ENCODE peak calls at places on chromosome 4, in five cellular contexts. R is WTC11, E is A549, G is GM12878, V is HepG2. J is an unnamed sample.

GRCh38 chr4:149993030-149993429 is 85.2 kb upstream of the DCLK2 start:
- DNase-seq in R (no peak), G (no peak), E (no peak), V (no peak), J (no peak)

GRCh38 chr4:38665846-38666490 is 2.0 kb downstream of the KLF3 start:
- DNase-seq in G (no peak), R (no peak), V (no peak), E (no peak), J (no peak)

GRCh38 chr4:24876431-24876830 is 36.4 kb downstream of the CCDC149 start:
- DNase-seq in V (no peak), R (no peak), G (no peak), E (no peak), J (no peak)

GRCh38 chr4:74444891-74445642 is at the start of gene AREG:
- DNase-seq in R (peak; percentile 80), E (peak; percentile 88), G (peak; percentile 12), V (peak; percentile 15), J (peak; percentile 86)

GRCh38 chr4:71608674-71609062 is 175.2 kb downstream of the GC start:
- DNase-seq in V (no peak), R (no peak), E (no peak), G (no peak), J (no peak)

GRCh38 chr4:26320453-26321325 is at the start of gene RBPJ:
- DNase-seq in G (peak; percentile 50), R (peak; percentile 93), E (peak; percentile 92), V (peak; percentile 93), J (peak; percentile 88)

GRCh38 chr4:111330786-111331185 is 707.9 kb upstream of the PITX2 start:
- DNase-seq in R (no peak), V (no peak), G (no peak), E (no peak), J (no peak)

GRCh38 chr4:176499518-176499917 is 179.8 kb downstream of the SPCS3 start:
- DNase-seq in R (no peak), V (no peak), G (no peak), E (peak; percentile 33), J (no peak)

GRCh38 chr4:35559559-35560365 is 684.6 kb downstream of the ARAP2 start:
- DNase-seq in E (no peak), R (no peak), G (no peak), V (no peak), J (no peak)

GRCh38 chr4:42519803-42520417 is 122.6 kb downstream of the SHISA3 start:
- DNase-seq in E (peak; percentile 34), V (peak; percentile 12), R (peak; percentile 36), G (peak; percentile 19), J (peak; percentile 19)

GRCh38 chr4:88820723-88821368 is 123.2 kb upstream of the NAP1L5 start:
- DNase-seq in V (no peak), G (no peak), E (no peak), R (no peak), J (no peak)

GRCh38 chr4:8029689-8030088 is 90.0 kb upstream of the AFAP1 start:
- DNase-seq in R (no peak), E (no peak), V (no peak), G (no peak), J (no peak)

GRCh38 chr4:6143603-6144181 is 56.7 kb downstream of the JAKMIP1 start:
- DNase-seq in G (no peak), V (no peak), R (no peak), E (no peak), J (no peak)

GRCh38 chr4:147309434-147309833 is 171.5 kb upstream of the EDNRA start:
- DNase-seq in G (no peak), R (no peak), E (no peak), V (no peak), J (no peak)

GRCh38 chr4:85761803-85762202 is 286.9 kb downstream of the ARHGAP24 start:
- DNase-seq in V (no peak), E (no peak), G (no peak), R (no peak), J (no peak)

GRCh38 chr4:78517050-78517652 is 34.4 kb upstream of the ANXA3 start:
- DNase-seq in E (peak; percentile 16), R (no peak), V (peak; percentile 11), G (no peak), J (peak; percentile 45)

GRCh38 chr4:36224969-36225903 is 19.1 kb downstream of the ARAP2 start:
- DNase-seq in R (no peak), E (no peak), G (no peak), V (peak; percentile 28), J (no peak)

GRCh38 chr4:39529534-39529933 is 2.3 kb upstream of the UGDH start:
- DNase-seq in G (no peak), E (no peak), V (no peak), R (no peak), J (no peak)

GRCh38 chr4:56424697-56425514 is 10.5 kb downstream of the PPAT start:
- DNase-seq in R (no peak), E (peak; percentile 7), G (no peak), V (no peak), J (peak; percentile 51)

GRCh38 chr4:146179784-146180405 is 4.4 kb downstream of the LSM6 start:
- DNase-seq in R (no peak), V (no peak), E (no peak), G (no peak), J (no peak)

GRCh38 chr4:130043796-130044195 is 947.8 kb downstream of the C4orf33 start:
- DNase-seq in R (no peak), V (no peak), E (peak; percentile 43), G (no peak), J (no peak)

GRCh38 chr4:72418458-72418857 is 150.6 kb downstream of the ADAMTS3 start:
- DNase-seq in V (no peak), E (no peak), G (no peak), R (no peak), J (peak; percentile 36)

GRCh38 chr4:176290520-176290919 is 21.5 kb upstream of the ASB5 start:
- DNase-seq in G (no peak), R (no peak), E (no peak), V (no peak), J (peak; percentile 42)

GRCh38 chr4:153573881-153574807 is 108.0 kb downstream of the TMEM131L start:
- DNase-seq in G (no peak), E (peak; percentile 51), R (no peak), V (peak; percentile 63), J (no peak)

GRCh38 chr4:56850910-56851309 is 29.4 kb upstream of the SPINK2 start:
- DNase-seq in E (no peak), R (no peak), V (no peak), G (no peak), J (no peak)

GRCh38 chr4:8239661-8240060 is 29.9 kb upstream of the HTRA3 start:
- DNase-seq in E (no peak), R (no peak), V (no peak), G (no peak), J (no peak)

GRCh38 chr4:38609614-38610013 is 54.4 kb upstream of the KLF3 start:
- DNase-seq in E (no peak), R (no peak), G (no peak), V (no peak), J (no peak)

GRCh38 chr4:82678046-82678445 is 116.3 kb upstream of the TMEM150C start:
- DNase-seq in E (no peak), V (no peak), R (no peak), G (no peak), J (no peak)

GRCh38 chr4:102867278-102868152 is 1.3 kb upstream of the CISD2 start:
- DNase-seq in E (peak; percentile 19), V (no peak), R (no peak), G (peak; percentile 34), J (no peak)

GRCh38 chr4:169993531-169993930 is 32.7 kb downstream of the MFAP3L start:
- DNase-seq in G (no peak), E (no peak), V (no peak), R (no peak), J (no peak)

GRCh38 chr4:113349400-113349799 is 299.9 kb downstream of the ANK2 start:
- DNase-seq in G (no peak), E (no peak), R (no peak), V (no peak), J (no peak)

GRCh38 chr4:2280531-2281300 is 18.8 kb upstream of the MXD4 start:
- DNase-seq in G (no peak), V (no peak), E (no peak), R (no peak), J (no peak)

GRCh38 chr4:159455675-159456235 is 352.9 kb downstream of the RAPGEF2 start:
- DNase-seq in G (no peak), E (peak; percentile 51), R (peak; percentile 16), V (peak; percentile 49), J (peak; percentile 69)

GRCh38 chr4:168569066-168569908 is 72.4 kb downstream of the PALLD start:
- DNase-seq in G (no peak), R (no peak), E (peak; percentile 68), V (peak; percentile 1), J (peak; percentile 52)

GRCh38 chr4:31185014-31185585 is 464.9 kb downstream of the PCDH7 start:
- DNase-seq in E (no peak), R (no peak), V (no peak), G (no peak), J (no peak)
- TF ChIP-seq ESRRA in E (no peak), R (no peak), V (no peak), G (no peak), J (no peak)

GRCh38 chr4:140571620-140572019 is 2.9 kb upstream of the UCP1 start:
- DNase-seq in E (no peak), R (no peak), G (no peak), V (no peak), J (no peak)

GRCh38 chr4:140579278-140579677 is 10.5 kb upstream of the UCP1 start:
- DNase-seq in G (no peak), E (no peak), V (no peak), R (peak; percentile 30), J (no peak)

GRCh38 chr4:140581078-140581477 is 12.3 kb upstream of the UCP1 start:
- DNase-seq in V (no peak), G (no peak), R (no peak), E (no peak), J (no peak)

GRCh38 chr4:140575489-140575888 is 6.7 kb upstream of the UCP1 start:
- DNase-seq in E (no peak), G (no peak), R (no peak), V (no peak), J (no peak)
- TF ChIP-seq ESRRA in E (no peak), G (no peak), R (no peak), V (no peak), J (no peak)

GRCh38 chr4:139633661-139634060 is 32.0 kb upstream of the MGST2 start:
- DNase-seq in G (no peak), R (peak; percentile 48), V (peak; percentile 38), E (peak; percentile 42), J (no peak)
- TF ChIP-seq ESRRA in G (no peak), R (no peak), V (no peak), E (no peak), J (no peak)

DNA sequence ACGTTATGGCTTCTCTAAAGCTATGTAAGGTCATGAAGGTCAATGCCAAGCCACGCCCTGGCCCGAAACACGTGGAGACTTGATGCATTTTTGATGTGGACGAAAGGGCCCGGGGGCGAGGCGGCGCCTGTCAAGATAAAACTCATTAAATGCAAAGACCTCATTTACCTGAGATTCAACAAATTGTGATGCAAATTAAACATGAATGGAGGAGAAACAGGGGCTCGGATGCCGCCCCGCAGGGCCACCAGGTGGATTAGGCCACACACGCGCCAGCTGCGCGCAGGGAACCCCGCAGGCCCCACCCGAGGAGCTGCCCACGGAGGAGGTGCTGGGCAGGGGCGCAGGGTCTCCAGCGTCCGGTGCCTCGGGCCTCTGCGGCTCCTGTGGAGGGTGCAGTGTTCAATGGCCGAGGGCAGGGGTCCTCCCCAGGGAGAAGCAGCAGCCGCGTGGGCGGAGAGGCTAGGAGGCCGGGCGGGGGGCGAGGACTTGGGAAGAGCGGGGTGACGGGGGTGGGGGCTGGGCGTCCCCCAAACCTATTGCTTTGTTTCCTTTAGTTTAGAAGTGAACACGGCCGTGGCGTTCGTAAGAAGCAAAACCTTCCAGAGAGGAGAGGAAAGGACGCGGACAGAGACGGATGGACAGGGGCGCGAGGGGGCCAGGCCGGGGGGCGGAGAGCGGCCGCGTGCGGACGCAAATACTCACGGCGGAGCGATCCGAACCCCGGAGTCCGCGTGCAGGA is 40.4 kb downstream of the CPLX1 start:
- DNase-seq in E (no peak), V (no peak), R (peak; percentile 66), G (no peak), J (no peak)
- TF ChIP-seq ESRRA in E (no peak), V (no peak), R (no peak), G (no peak), J (no peak)